ENCODE peak calls at places on chromosomes 3 and 15, in six cellular contexts. I is left ventricle myocardium inferior, C is ascending aorta, P is cardiac muscle cell, R is right atrium auricular region, J is body of pancreas. F is an unnamed sample. For H3K4me1, the result is how much of the 10 kb centered on the place peaks cover.

GRCh38 chr3:110984456-110985250 is 87.0 kb upstream of the NECTIN3 start:
- DNase-seq in I (no peak), C (no peak), R (no peak), P (no peak), J (no peak), F (no peak)

GRCh38 chr15:101413239-101413638 is 76.3 kb downstream of the PCSK6 start:
- DNase-seq in I (no peak), P (no peak), R (no peak), J (no peak), C (no peak), F (no peak)

GRCh38 chr3:184368804-184369183 is 7.3 kb downstream of the POLR2H start:
- DNase-seq in R (no peak), P (no peak), J (no peak), C (peak), I (no peak), F (no peak)

GRCh38 chr15:95262866-95263564 is 1031.7 kb downstream of the MCTP2 start:
- DNase-seq in I (no peak), J (no peak), C (no peak), R (no peak), P (no peak), F (no peak)

GRCh38 chr3:197030379-197031314 is 1.0 kb upstream of the MELTF start:
- DNase-seq in P (no peak), R (peak), C (no peak), J (no peak), I (no peak), F (no peak)

GRCh38 chr3:149009732-149010131 is 18.4 kb downstream of the GYG1 start:
- DNase-seq in C (no peak), P (no peak), J (no peak), I (no peak), R (no peak), F (no peak)

GRCh38 chr3:38637906-38638305 is 11.6 kb downstream of the SCN5A start:
- DNase-seq in P (no peak), R (no peak), J (no peak), I (no peak), C (no peak), F (no peak)

GRCh38 chr3:27596920-27597319 is 112.7 kb upstream of the SLC4A7 start:
- DNase-seq in C (no peak), I (no peak), J (no peak), P (no peak), R (no peak), F (no peak)

GRCh38 chr3:172808969-172809546 is 58.5 kb downstream of the ECT2 start:
- DNase-seq in I (no peak), P (peak), J (no peak), C (no peak), R (no peak), F (no peak)

GRCh38 chr3:124784686-124785382 is 54.6 kb downstream of the UMPS start:
- DNase-seq in R (no peak), P (no peak), C (peak), J (no peak), I (no peak), F (no peak)

GRCh38 chr3:39106281-39107055 is 959 bp downstream of the GORASP1 start:
- DNase-seq in C (no peak), P (peak), I (no peak), R (peak), J (no peak), F (no peak)

GRCh38 chr3:106103383-106103782 is 234.6 kb upstream of the CBLB start:
- DNase-seq in P (no peak), I (no peak), J (no peak), C (no peak), R (no peak), F (no peak)

GRCh38 chr3:9153763-9154601 is 95.5 kb downstream of the SRGAP3 start:
- DNase-seq in I (peak), R (peak), P (no peak), J (no peak), C (peak), F (no peak)

GRCh38 chr3:66031102-66031698 is 7.5 kb downstream of the MAGI1 start:
- DNase-seq in J (no peak), I (no peak), C (no peak), R (no peak), P (no peak), F (no peak)
- H3K4me1 ChIP-seq in J (under half), I (half or more), C (under half), R (under half), P (under half), F (under half)

GRCh38 chr15:41607033-41607432 is 48.0 kb downstream of the TYRO3 start:
- DNase-seq in J (no peak), C (no peak), P (no peak), R (no peak), I (no peak), F (no peak)
- TF ChIP-seq CTCF in J (no peak), C (no peak), P (no peak), R (no peak), I (no peak), F (no peak)

DNA sequence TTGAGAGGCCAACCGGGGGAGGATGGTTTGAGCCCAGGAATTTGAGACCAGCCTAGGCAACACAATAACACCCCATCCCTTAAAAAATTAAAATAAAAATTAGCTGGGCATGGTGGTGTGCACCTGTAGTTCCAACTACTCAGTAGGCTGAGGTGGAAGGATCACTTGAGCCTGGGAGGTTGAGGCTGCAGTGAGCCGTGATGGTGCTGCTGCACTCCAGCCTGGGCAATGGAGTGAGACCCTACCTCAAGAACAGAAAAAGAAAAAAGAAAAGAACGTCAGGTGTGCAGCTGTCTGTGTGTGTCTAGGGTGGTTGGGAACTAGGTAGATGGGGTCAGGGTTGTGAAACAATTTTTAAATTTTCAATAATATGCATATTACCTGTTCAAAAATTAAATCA is 96.2 kb upstream of the BHLHE40 start:
- DNase-seq in I (no peak), J (no peak), P (no peak), C (no peak), R (no peak), F (no peak)
- H3K4me3 ChIP-seq in I (no peak), J (no peak), P (no peak), C (no peak), R (no peak), F (no peak)

DNA sequence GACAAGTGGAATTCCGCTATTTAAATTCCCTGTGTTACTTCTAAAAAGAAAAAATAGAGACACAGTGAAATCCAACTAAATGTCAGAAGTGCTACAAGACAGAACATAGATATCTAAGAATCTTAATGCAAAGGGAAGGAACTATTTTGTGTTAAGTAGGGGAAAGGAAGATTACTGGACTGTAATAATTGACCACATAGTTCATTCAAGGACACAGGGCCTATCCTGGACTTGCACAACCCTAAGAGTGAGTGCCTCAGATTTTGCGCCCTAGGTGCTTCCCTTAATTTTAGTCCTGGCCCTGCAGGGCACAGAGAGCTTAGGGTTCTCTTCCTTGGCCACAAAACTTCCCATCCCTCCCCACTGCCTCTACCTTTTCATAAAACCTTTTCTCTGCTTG is 3.5 kb upstream of the IL20RB start:
- DNase-seq in C (no peak), J (no peak), I (no peak), P (no peak), R (no peak), F (no peak)
- H3K4me1 ChIP-seq in C (under half), J (under half), I (under half), P (under half), R (under half), F (under half)

DNA sequence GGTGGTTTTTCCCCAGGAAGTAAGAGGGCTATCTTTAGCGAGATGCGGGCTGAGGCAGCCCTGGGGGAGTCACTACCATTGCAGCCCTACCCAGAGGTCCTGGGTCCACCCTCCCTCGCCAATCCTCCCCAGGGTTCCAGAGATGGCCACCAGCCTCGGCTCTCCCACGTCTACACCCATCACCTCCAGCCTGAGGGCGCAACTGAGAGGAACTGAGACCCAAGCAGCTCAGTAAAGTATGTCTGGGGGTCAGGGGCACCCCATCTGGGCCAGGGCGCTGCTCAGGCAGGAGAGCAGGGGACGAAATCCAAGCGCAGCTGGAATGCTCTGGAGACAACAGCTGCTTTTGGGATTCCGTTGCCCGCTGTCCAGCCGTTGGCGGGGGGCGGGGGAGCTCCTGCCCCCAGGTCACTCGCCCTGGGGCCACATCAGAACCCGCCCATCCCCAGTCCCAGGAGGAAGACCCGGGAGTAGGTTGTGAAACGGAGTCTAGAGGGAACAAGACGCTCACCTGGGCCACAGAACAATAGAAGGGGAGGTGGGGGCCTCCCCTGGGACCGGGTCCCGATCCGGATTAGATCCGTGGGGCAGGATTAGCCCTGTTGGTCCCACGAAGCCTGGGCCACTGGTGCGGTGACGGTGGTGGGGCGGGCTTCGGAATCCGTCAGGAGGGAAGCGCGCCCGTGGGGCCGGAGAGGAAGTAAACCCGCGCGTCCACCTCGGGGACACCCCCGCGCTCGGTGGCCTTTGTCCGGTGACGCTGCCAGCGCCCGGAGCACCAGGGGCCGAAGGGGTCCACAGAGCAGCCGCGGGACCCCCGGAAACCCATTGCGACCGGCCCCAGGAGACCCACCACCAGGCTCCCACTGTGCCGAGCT is 1.3 kb upstream of the NDUFAF3 start:
- DNase-seq in I (peak), J (peak), C (peak), R (no peak), P (peak), F (peak)
- TF ChIP-seq CTCF in I (no peak), J (no peak), C (no peak), R (no peak), P (no peak), F (no peak)

GRCh38 chr15:57684491-57685184 is 21.9 kb upstream of the POLR2M start:
- DNase-seq in I (no peak), R (no peak), J (peak), C (no peak), P (no peak), F (no peak)

GRCh38 chr15:57681011-57681410 is 25.5 kb upstream of the POLR2M start:
- DNase-seq in C (no peak), P (no peak), I (no peak), J (no peak), R (no peak), F (no peak)

GRCh38 chr15:57685719-57686118 is 20.8 kb upstream of the POLR2M start:
- DNase-seq in C (no peak), P (no peak), J (peak), I (no peak), R (no peak), F (no peak)

GRCh38 chr15:57685316-57685715 is 21.2 kb upstream of the POLR2M start:
- DNase-seq in J (no peak), R (no peak), I (no peak), P (no peak), C (no peak), F (no peak)

GRCh38 chr15:57683481-57683880 is 23.0 kb upstream of the POLR2M start:
- DNase-seq in R (no peak), J (no peak), P (no peak), C (no peak), I (no peak), F (no peak)
- H3K4me3 ChIP-seq in R (no peak), J (no peak), P (no peak), C (no peak), I (no peak), F (no peak)

GRCh38 chr3:36893137-36893557 is 51.7 kb downstream of the TRANK1 start:
- DNase-seq in R (peak), P (no peak), C (peak), I (no peak), J (no peak), F (no peak)
- H3K4me1 ChIP-seq in R (under half), P (under half), C (under half), I (under half), J (under half), F (under half)

GRCh38 chr3:56254835-56255234 is 213.4 kb downstream of the ERC2 start:
- DNase-seq in R (no peak), I (no peak), P (no peak), C (no peak), J (no peak), F (no peak)
- TF ChIP-seq CTCF in R (no peak), I (no peak), P (peak), C (no peak), J (no peak), F (no peak)

F was measured in mucosa of descending colon.